ENCODE peak calls at places on chromosomes 2 and 18, in four cellular contexts. One of them, this sample, is unnamed.

GRCh38 chr2:44836174-44836573 is 105.3 kb upstream of the SIX3 start:
- DNase-seq in HL-60: no peak
- DNase-seq in K562: no peak
- DNase-seq in GM12878: peak; percentile 81
- DNase-seq in this sample: no peak

GRCh38 chr2:229704231-229704630 is 10.1 kb downstream of the DNER start:
- DNase-seq in K562: no peak
- DNase-seq in HL-60: no peak
- DNase-seq in GM12878: no peak
- DNase-seq in this sample: no peak

GRCh38 chr2:105391058-105391627 is 7.7 kb downstream of the FHL2 start:
- DNase-seq in K562: no peak
- DNase-seq in GM12878: no peak
- DNase-seq in HL-60: no peak
- DNase-seq in this sample: no peak

GRCh38 chr2:80496770-80497169 is 192.2 kb upstream of the LRRTM1 start:
- DNase-seq in HL-60: no peak
- DNase-seq in K562: no peak
- DNase-seq in GM12878: no peak
- DNase-seq in this sample: no peak

GRCh38 chr2:150100311-150100710 is 387.2 kb downstream of the RND3 start:
- DNase-seq in HL-60: no peak
- DNase-seq in K562: no peak
- DNase-seq in GM12878: no peak
- DNase-seq in this sample: no peak

GRCh38 chr2:99066075-99066557 is 75.4 kb upstream of the C2orf15 start:
- DNase-seq in K562: peak; percentile 6
- DNase-seq in HL-60: peak; percentile 63
- DNase-seq in GM12878: peak; percentile 47
- DNase-seq in this sample: no peak

GRCh38 chr2:26876260-26876659 is 28.3 kb downstream of the DPYSL5 start:
- DNase-seq in HL-60: no peak
- DNase-seq in K562: no peak
- DNase-seq in GM12878: no peak
- DNase-seq in this sample: no peak

GRCh38 chr2:81324046-81324445 is 1019.5 kb upstream of the LRRTM1 start:
- DNase-seq in HL-60: no peak
- DNase-seq in K562: no peak
- DNase-seq in GM12878: no peak
- DNase-seq in this sample: no peak

GRCh38 chr2:53317863-53318262 is 449.7 kb upstream of the CHAC2 start:
- DNase-seq in HL-60: no peak
- DNase-seq in GM12878: no peak
- DNase-seq in K562: no peak
- DNase-seq in this sample: no peak

GRCh38 chr18:77077836-77078456 is 54.6 kb downstream of the MBP start:
- DNase-seq in HL-60: no peak
- DNase-seq in K562: no peak
- DNase-seq in GM12878: no peak
- DNase-seq in this sample: no peak

GRCh38 chr2:72274284-72274869 is 126.7 kb upstream of the CYP26B1 start:
- DNase-seq in HL-60: no peak
- DNase-seq in K562: no peak
- DNase-seq in GM12878: no peak
- DNase-seq in this sample: no peak

GRCh38 chr18:3107740-3108151 is 94.8 kb upstream of the LPIN2 start:
- DNase-seq in HL-60: no peak
- DNase-seq in GM12878: no peak
- DNase-seq in K562: no peak
- DNase-seq in this sample: no peak

GRCh38 chr2:133240505-133241230 is 327.6 kb downstream of the NCKAP5 start:
- DNase-seq in GM12878: no peak
- DNase-seq in K562: no peak
- DNase-seq in HL-60: no peak
- DNase-seq in this sample: no peak
- TF ChIP-seq SPI1 in GM12878: no peak
- TF ChIP-seq SPI1 in K562: no peak
- TF ChIP-seq SPI1 in HL-60: no peak
- TF ChIP-seq SPI1 in this sample: no peak

DNA sequence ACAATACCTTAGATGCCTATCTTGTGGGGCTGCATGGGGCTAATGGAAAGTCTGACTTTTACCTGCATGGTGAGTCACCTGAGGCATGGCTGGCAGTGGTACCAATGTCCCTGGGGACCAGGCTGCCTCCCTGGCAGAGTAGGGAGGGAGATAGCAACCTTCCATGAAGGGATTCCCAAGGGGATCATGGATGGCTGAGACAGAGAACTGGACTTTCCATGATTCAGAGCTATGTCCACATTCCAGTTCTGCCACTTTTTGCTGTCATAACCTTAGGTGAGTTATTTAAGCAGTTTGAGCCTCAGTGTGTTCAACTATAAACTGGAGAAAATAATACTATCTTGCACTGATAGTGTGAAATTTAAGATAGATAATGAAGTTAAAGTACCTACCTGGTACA is 178.6 kb downstream of the SETBP1 start:
- DNase-seq in GM12878: no peak
- DNase-seq in K562: no peak
- DNase-seq in HL-60: no peak
- DNase-seq in this sample: no peak
- TF ChIP-seq SPI1 in GM12878: no peak
- TF ChIP-seq SPI1 in K562: no peak
- TF ChIP-seq SPI1 in HL-60: no peak
- TF ChIP-seq SPI1 in this sample: no peak

GRCh38 chr2:177143444-177143843 is 69.2 kb upstream of the HNRNPA3 start:
- DNase-seq in HL-60: no peak
- DNase-seq in GM12878: no peak
- DNase-seq in K562: no peak
- DNase-seq in this sample: no peak

GRCh38 chr2:177148477-177149154 is 64.0 kb upstream of the HNRNPA3 start:
- DNase-seq in HL-60: peak; percentile 70
- DNase-seq in K562: peak; percentile 58
- DNase-seq in GM12878: peak; percentile 45
- DNase-seq in this sample: peak; percentile 14

GRCh38 chr2:177147093-177147694 is 65.4 kb upstream of the HNRNPA3 start:
- DNase-seq in GM12878: peak; percentile 40
- DNase-seq in HL-60: peak; percentile 23
- DNase-seq in K562: peak; percentile 48
- DNase-seq in this sample: no peak

GRCh38 chr2:177149155-177149503 is 63.5 kb upstream of the HNRNPA3 start:
- DNase-seq in K562: no peak
- DNase-seq in HL-60: no peak
- DNase-seq in GM12878: no peak
- DNase-seq in this sample: no peak

DNA sequence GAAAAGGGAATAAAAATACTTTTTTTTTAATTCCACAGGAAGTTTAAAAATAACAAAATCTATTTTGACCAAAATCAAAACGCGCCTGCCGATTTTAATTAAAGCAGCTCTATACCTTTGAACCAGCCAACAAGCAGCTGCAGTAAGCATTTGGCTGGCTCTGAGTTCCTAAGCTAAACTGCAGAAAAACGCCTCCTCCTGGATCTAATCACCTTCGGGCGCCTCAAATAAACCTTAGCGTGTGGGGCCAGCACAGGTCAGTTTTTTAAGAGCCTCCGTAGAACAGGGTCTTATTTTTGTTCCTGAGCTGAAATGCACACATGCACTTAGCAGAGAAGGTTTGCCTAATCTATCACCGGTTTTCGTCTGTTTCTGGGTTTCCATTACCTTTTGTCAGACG is 64.8 kb upstream of the HNRNPA3 start:
- DNase-seq in HL-60: no peak
- DNase-seq in GM12878: no peak
- DNase-seq in K562: no peak
- DNase-seq in this sample: no peak
- TF ChIP-seq SPI1 in HL-60: no peak
- TF ChIP-seq SPI1 in GM12878: no peak
- TF ChIP-seq SPI1 in K562: no peak
- TF ChIP-seq SPI1 in this sample: no peak

GRCh38 chr2:157269922-157270321 is 12.4 kb downstream of the GALNT5 start:
- DNase-seq in K562: no peak
- DNase-seq in HL-60: peak; percentile 36
- DNase-seq in GM12878: no peak
- DNase-seq in this sample: no peak
- TF ChIP-seq SPI1 in K562: peak; percentile 54
- TF ChIP-seq SPI1 in HL-60: peak; percentile 32
- TF ChIP-seq SPI1 in GM12878: no peak
- TF ChIP-seq SPI1 in this sample: no peak

DNA sequence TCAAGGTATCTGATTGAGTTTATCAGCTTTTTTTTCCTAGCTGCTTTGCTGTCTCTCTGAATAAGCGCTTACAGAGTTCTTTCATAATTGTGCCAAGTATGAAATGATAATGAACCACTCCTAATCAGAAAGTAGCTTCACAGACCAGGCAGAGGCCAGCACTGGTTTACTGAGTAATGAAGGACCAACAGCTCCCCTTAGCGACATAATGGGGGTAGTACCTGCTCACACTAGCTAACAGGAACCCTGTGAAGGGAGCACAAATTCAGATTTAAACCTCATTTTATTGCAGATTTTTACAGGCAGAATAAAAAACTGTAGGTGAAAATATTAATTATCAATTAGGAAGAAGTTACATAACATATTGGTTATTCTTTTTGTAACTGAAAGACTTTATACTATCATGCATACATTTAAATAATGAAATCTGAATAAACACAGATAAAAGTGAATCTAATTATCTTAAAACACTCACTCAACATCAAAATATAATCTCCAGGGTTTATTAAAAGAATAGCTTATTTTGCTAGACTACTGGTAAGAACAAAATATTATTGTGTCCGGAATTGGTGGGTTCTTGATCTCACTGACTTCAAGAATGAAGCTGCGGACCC is 53.7 kb upstream of the LRRC30 start:
- DNase-seq in HL-60: peak; percentile 37
- DNase-seq in GM12878: no peak
- DNase-seq in K562: peak; percentile 73
- DNase-seq in this sample: peak; percentile 32
- TF ChIP-seq SPI1 in HL-60: no peak
- TF ChIP-seq SPI1 in GM12878: no peak
- TF ChIP-seq SPI1 in K562: no peak
- TF ChIP-seq SPI1 in this sample: no peak

DNA sequence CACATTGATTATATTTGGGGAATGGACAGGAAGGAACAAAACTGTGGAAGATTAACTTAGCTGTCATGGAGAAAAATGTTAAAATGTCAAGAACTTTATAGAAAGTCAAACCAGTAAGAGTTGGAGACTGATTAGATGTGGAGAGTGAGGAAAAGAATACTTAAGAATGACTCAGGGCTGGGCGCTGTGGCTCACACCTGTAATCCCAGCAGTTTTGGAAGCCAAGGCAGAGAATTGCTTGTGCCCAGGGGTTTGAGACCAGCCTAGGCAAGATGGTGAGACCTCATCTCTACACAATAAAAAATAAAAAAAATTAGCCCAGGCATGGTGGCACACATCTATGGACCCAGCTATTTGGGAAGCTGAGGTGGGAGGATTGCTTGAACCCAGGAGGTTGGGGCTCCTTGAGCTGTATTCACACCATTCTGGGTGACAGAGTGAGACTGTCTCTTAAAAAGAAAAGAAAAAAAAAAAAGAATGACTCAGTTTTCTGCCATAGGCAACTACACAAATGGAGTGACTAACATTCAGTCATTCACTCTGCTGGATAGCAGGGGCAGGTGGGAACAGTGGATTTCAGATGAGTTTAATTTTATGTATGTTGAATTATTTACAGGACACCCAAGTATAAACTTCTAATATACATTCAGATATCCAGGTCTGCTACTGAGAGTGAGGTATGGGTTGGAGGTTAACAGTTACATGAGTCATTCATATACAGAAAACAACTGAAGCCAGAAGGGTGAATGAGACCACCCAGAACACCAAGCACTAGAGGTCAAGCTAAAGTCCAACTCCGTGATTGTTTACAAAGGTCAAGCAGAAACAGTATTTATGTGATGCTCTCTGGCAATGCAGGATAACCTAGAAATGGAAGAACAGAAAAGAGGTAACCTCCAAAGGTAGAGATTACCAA is 33.9 kb downstream of the ORC2 start:
- DNase-seq in HL-60: no peak
- DNase-seq in K562: no peak
- DNase-seq in GM12878: no peak
- DNase-seq in this sample: no peak
- TF ChIP-seq SPI1 in HL-60: no peak
- TF ChIP-seq SPI1 in K562: no peak
- TF ChIP-seq SPI1 in GM12878: no peak
- TF ChIP-seq SPI1 in this sample: no peak